ENCODE peak calls at places on chromosome 7, in five cellular contexts. Z, W, B, D and F are unnamed samples.

GRCh38 chr7:156640949-156641485 is 443 bp downstream of the RNF32 start:
- DNase-seq in Z (peak), B (no peak), D (no peak), W (no peak), F (peak)

GRCh38 chr7:76358478-76359110 is at the start of gene YWHAG:
- DNase-seq in W (no peak), B (no peak), D (peak), Z (peak), F (peak)

GRCh38 chr7:18610331-18610948 is 114.9 kb downstream of the HDAC9 start:
- DNase-seq in Z (no peak), B (peak), W (no peak), D (peak), F (no peak)

GRCh38 chr7:80774843-80775242 is 136.4 kb downstream of the CD36 start:
- DNase-seq in B (no peak), Z (no peak), W (no peak), D (no peak), F (no peak)

GRCh38 chr7:44772867-44773266 is 23.6 kb upstream of the PPIA start:
- DNase-seq in W (no peak), B (no peak), Z (no peak), D (no peak), F (no peak)

GRCh38 chr7:159109092-159110035 is 35.3 kb downstream of the VIPR2 start:
- DNase-seq in W (no peak), Z (peak), D (no peak), B (no peak), F (no peak)

GRCh38 chr7:143369678-143370651 is 7.5 kb upstream of the FAM131B start:
- DNase-seq in B (no peak), W (no peak), D (peak), Z (no peak), F (no peak)

GRCh38 chr7:7639847-7640220 is 718 bp upstream of the UMAD1 start:
- DNase-seq in D (no peak), B (no peak), W (no peak), Z (no peak), F (peak)

GRCh38 chr7:105309235-105310156 is 79.2 kb downstream of the SRPK2 start:
- DNase-seq in Z (no peak), D (peak), W (no peak), B (no peak), F (no peak)

GRCh38 chr7:131400833-131401593 is 73.3 kb downstream of the MKLN1 start:
- DNase-seq in D (no peak), Z (no peak), W (no peak), B (no peak), F (no peak)

GRCh38 chr7:106978425-106979386 is 65.8 kb upstream of the PRKAR2B start:
- DNase-seq in B (no peak), D (no peak), Z (no peak), W (no peak), F (no peak)

GRCh38 chr7:45721949-45722598 is 147.9 kb downstream of the ADCY1 start:
- DNase-seq in Z (no peak), W (no peak), B (no peak), D (no peak), F (no peak)

GRCh38 chr7:129821476-129821875 is 131.3 kb downstream of the UBE2H start:
- DNase-seq in D (no peak), B (no peak), Z (no peak), W (no peak), F (no peak)
- H3K4me3 ChIP-seq in D (no peak), B (no peak), Z (no peak), W (no peak), F (no peak)

DNA sequence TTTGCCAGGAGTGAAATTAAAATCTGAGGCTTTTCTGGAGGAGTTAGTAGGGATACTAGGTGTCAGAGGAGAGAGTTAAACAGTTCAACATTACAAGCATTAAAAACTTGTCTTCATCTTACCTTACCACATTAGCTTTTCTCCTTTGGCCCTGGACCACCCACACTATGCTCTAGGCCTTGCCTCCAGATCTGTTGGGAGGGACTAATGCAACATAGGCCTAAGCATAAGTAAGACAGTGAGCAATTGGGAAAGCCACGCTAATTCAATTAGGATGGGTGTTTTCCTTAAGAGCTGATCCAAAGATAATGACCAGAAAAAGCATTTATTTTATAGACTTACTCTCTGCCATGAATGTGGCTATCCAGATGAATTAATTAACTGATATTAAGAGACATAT is 158.9 kb downstream of the ELMO1 start:
- DNase-seq in Z (no peak), D (no peak), W (no peak), B (no peak), F (no peak)
- H3K4me3 ChIP-seq in Z (no peak), D (no peak), W (no peak), B (no peak), F (no peak)

GRCh38 chr7:1501487-1502270 is 2.5 kb downstream of the INTS1 start:
- DNase-seq in Z (no peak), W (no peak), B (no peak), D (no peak), F (no peak)

GRCh38 chr7:1500064-1500807 is 4.0 kb downstream of the INTS1 start:
- DNase-seq in W (no peak), D (no peak), B (no peak), Z (no peak), F (no peak)

GRCh38 chr7:1503816-1504775 is at the start of gene INTS1:
- DNase-seq in W (peak), B (peak), Z (peak), D (peak), F (peak)

GRCh38 chr7:1503390-1503789 is 799 bp downstream of the INTS1 start:
- DNase-seq in D (peak), B (no peak), Z (no peak), W (no peak), F (no peak)

GRCh38 chr7:1502845-1503244 is 1.3 kb downstream of the INTS1 start:
- DNase-seq in W (no peak), B (no peak), D (no peak), Z (no peak), F (no peak)
- H3K4me3 ChIP-seq in W (peak), B (no peak), D (peak), Z (peak), F (peak)

GRCh38 chr7:56175784-56176183 is 59.6 kb upstream of the NUPR2 start:
- DNase-seq in B (no peak), D (no peak), Z (no peak), W (no peak), F (no peak)
- H3K4me3 ChIP-seq in B (no peak), D (no peak), Z (peak), W (no peak), F (no peak)

GRCh38 chr7:17103984-17104383 is 194.5 kb upstream of the AHR start:
- DNase-seq in W (no peak), Z (no peak), B (no peak), D (no peak), F (no peak)
- H3K4me3 ChIP-seq in W (no peak), Z (no peak), B (no peak), D (no peak), F (no peak)

GRCh38 chr7:43396193-43396747 is 186.6 kb upstream of the STK17A start:
- DNase-seq in B (no peak), D (no peak), Z (no peak), W (no peak), F (no peak)
- H3K4me3 ChIP-seq in B (no peak), D (no peak), Z (no peak), W (no peak), F (no peak)